ENCODE peak calls at places on chromosomes 1 and 21, in eight cellular contexts. E, I, M, C, O, R, V and N are unnamed samples.

GRCh38 chr1:17118268-17118667 is 983 bp downstream of the PADI2 start:
- DNase-seq in M (no peak), I (no peak), C (no peak), R (no peak), V (no peak), E (no peak), O (no peak), N (no peak)

GRCh38 chr1:31707711-31708110 is 3.9 kb upstream of the COL16A1 start:
- DNase-seq in C (peak; percentile 85), M (no peak), E (peak; percentile 26), I (peak; percentile 36), R (no peak), V (no peak), O (no peak), N (no peak)

GRCh38 chr21:18646114-18646513 is 242.5 kb upstream of the TMPRSS15 start:
- DNase-seq in R (no peak), C (no peak), M (no peak), I (no peak), E (no peak), V (no peak), O (no peak), N (no peak)

GRCh38 chr21:23223882-23224281 is 2225.7 kb downstream of the NCAM2 start:
- DNase-seq in R (no peak), M (no peak), V (no peak), I (no peak), C (no peak), E (no peak), O (no peak), N (no peak)

GRCh38 chr1:14739433-14739832 is 140.9 kb downstream of the KAZN start:
- DNase-seq in C (no peak), R (no peak), M (no peak), O (no peak), V (no peak), I (no peak), E (no peak), N (no peak)

GRCh38 chr1:179883739-179884138 is 1.7 kb downstream of the TOR1AIP1 start:
- DNase-seq in E (peak; percentile 44), R (peak; percentile 19), O (no peak), M (no peak), I (peak; percentile 89), C (no peak), V (no peak), N (no peak)

GRCh38 chr1:149903836-149904491 is 4.6 kb downstream of the BOLA1 start:
- DNase-seq in V (no peak), R (no peak), C (no peak), I (no peak), E (no peak), O (no peak), M (no peak), N (no peak)

GRCh38 chr1:41242645-41243171 is 602 bp upstream of the SCMH1 start:
- DNase-seq in M (no peak), C (no peak), O (peak; percentile 78), V (no peak), R (no peak), E (no peak), I (no peak), N (no peak)

GRCh38 chr1:205517288-205517687 is 12.8 kb downstream of the CDK18 start:
- DNase-seq in C (no peak), E (no peak), I (no peak), R (no peak), M (no peak), O (no peak), V (no peak), N (no peak)

GRCh38 chr1:78061825-78062523 is 16.2 kb downstream of the GIPC2 start:
- DNase-seq in I (peak; percentile 13), C (peak; percentile 37), O (no peak), V (peak; percentile 34), M (no peak), R (no peak), E (no peak), N (no peak)

GRCh38 chr1:101101362-101101761 is 75.8 kb upstream of the DPH5 start:
- DNase-seq in R (no peak), E (no peak), V (no peak), I (no peak), C (peak; percentile 61), O (no peak), M (no peak), N (no peak)

GRCh38 chr21:45509566-45510465 is 32.4 kb downstream of the SLC19A1 start:
- DNase-seq in O (no peak), C (no peak), R (no peak), I (no peak), E (no peak), M (no peak), V (no peak), N (no peak)